ENCODE peak calls at places on chromosomes 16 and 17, in eight cellular contexts. X is HT-29; B is mesothelial cell of epicardium; R is ELR; E is T-helper 2 cell; U is T-cell; H is stromal cell of bone marrow; F is stimulated activated CD4-positive, alpha-beta T cell treated with anti-CD3 and anti-CD28 coated beads, TNF-alpha, amount 100 ng/mL, for 48 hours. A is an unnamed sample.

GRCh38 chr17:43356999-43357398 is 41.8 kb upstream of the ARL4D start:
- DNase-seq in U (no peak), R (peak; percentile 99), X (no peak), H (peak; percentile 89), F (no peak), B (no peak), E (no peak), A (no peak)

GRCh38 chr16:59593256-59593655 is 859.1 kb upstream of the GOT2 start:
- DNase-seq in E (no peak), U (no peak), R (peak; percentile 88), H (peak; percentile 94), F (no peak), X (no peak), B (no peak), A (no peak)

GRCh38 chr16:9645911-9646310 is 536.3 kb downstream of the GRIN2A start:
- DNase-seq in R (no peak), U (no peak), B (no peak), E (no peak), F (no peak), X (no peak), H (no peak), A (no peak)

GRCh38 chr17:18143044-18143936 is 34.7 kb downstream of the MYO15A start:
- DNase-seq in E (no peak), R (peak; percentile 57), F (no peak), X (no peak), H (no peak), B (no peak), U (no peak), A (peak; percentile 81)

GRCh38 chr16:9847146-9847545 is 335.1 kb downstream of the GRIN2A start:
- DNase-seq in X (no peak), B (no peak), H (no peak), E (no peak), R (peak; percentile 70), F (no peak), U (no peak), A (no peak)

GRCh38 chr17:31469959-31470358 is 78.5 kb downstream of the RAB11FIP4 start:
- DNase-seq in U (no peak), B (no peak), F (no peak), E (peak; percentile 37), H (no peak), R (no peak), X (no peak), A (peak; percentile 35)

GRCh38 chr17:42429726-42430464 is 6.8 kb upstream of the CAVIN1 start:
- DNase-seq in F (no peak), E (no peak), B (no peak), U (no peak), X (no peak), R (no peak), H (no peak), A (no peak)

GRCh38 chr16:69839798-69840409 is 77.8 kb downstream of the WWP2 start:
- DNase-seq in H (no peak), F (no peak), U (no peak), X (peak; percentile 52), E (no peak), R (no peak), B (no peak), A (no peak)

GRCh38 chr17:36591434-36592315 is at the start of gene DHRS11:
- DNase-seq in R (peak; percentile 84), U (peak; percentile 54), E (peak; percentile 54), B (peak; percentile 80), X (peak; percentile 89), F (peak; percentile 81), H (peak; percentile 51), A (peak; percentile 95)

GRCh38 chr17:45906237-45906636 is 11.9 kb downstream of the MAPT start:
- DNase-seq in F (no peak), H (no peak), R (no peak), X (no peak), E (no peak), U (no peak), B (no peak), A (no peak)

GRCh38 chr16:526181-527014 is 1.1 kb upstream of the CAPN15 start:
- DNase-seq in U (no peak), F (peak; percentile 19), H (no peak), R (peak; percentile 62), E (peak; percentile 16), B (peak; percentile 67), X (peak; percentile 50), A (peak; percentile 78)

GRCh38 chr17:29718446-29719039 is 95.8 kb upstream of the CORO6 start:
- DNase-seq in F (no peak), R (no peak), X (no peak), B (no peak), E (no peak), H (no peak), U (no peak), A (no peak)

GRCh38 chr17:63156986-63157385 is 191.0 kb downstream of the TANC2 start:
- DNase-seq in B (no peak), R (no peak), H (no peak), F (no peak), U (no peak), X (no peak), E (no peak), A (no peak)

GRCh38 chr16:53216798-53217197 is 162.0 kb downstream of the CHD9 start:
- DNase-seq in X (no peak), F (no peak), R (no peak), E (no peak), U (no peak), B (no peak), H (no peak), A (no peak)

GRCh38 chr16:80166082-80166481 is 374.7 kb upstream of the DYNLRB2 start:
- DNase-seq in H (no peak), E (no peak), U (no peak), R (peak; percentile 34), X (no peak), F (no peak), B (no peak), A (no peak)

GRCh38 chr16:35711958-35712357 is 2252.5 kb downstream of the TP53TG3F start:
- DNase-seq in F (no peak), H (no peak), B (peak; percentile 6), R (no peak), U (no peak), X (no peak), E (no peak), A (no peak)

GRCh38 chr16:805474-805873 is 4.9 kb upstream of the GNG13 start:
- DNase-seq in U (no peak), E (no peak), H (no peak), B (no peak), X (no peak), F (no peak), R (no peak), A (no peak)

GRCh38 chr17:77436481-77436880 is 295.7 kb downstream of the SEC14L1 start:
- DNase-seq in H (no peak), F (no peak), B (no peak), X (no peak), U (no peak), R (no peak), E (no peak), A (no peak)

GRCh38 chr17:82419471-82419995 is 1.1 kb upstream of the OGFOD3 start:
- DNase-seq in R (peak; percentile 27), X (no peak), B (no peak), U (no peak), F (no peak), H (no peak), E (no peak), A (no peak)

GRCh38 chr17:79160980-79161621 is 86.5 kb downstream of the ENGASE start:
- DNase-seq in U (peak; percentile 28), E (no peak), F (no peak), B (no peak), H (no peak), R (peak; percentile 44), X (no peak), A (no peak)

GRCh38 chr16:52256310-52257078 is 290.4 kb downstream of the TOX3 start:
- DNase-seq in B (no peak), X (peak; percentile 1), R (no peak), E (no peak), F (no peak), U (no peak), H (no peak), A (no peak)

GRCh38 chr17:76497979-76498885 is 3.0 kb downstream of the RHBDF2 start:
- DNase-seq in H (peak; percentile 50), B (peak; percentile 74), U (no peak), R (peak; percentile 96), X (peak; percentile 69), F (no peak), E (peak; percentile 33), A (peak; percentile 68)

GRCh38 chr17:54694287-54694887 is 206.3 kb upstream of the TOM1L1 start:
- DNase-seq in X (no peak), B (no peak), H (no peak), E (no peak), U (no peak), R (no peak), F (no peak), A (no peak)

GRCh38 chr17:55268649-55269480 is 4.1 kb downstream of the HLF start:
- DNase-seq in U (no peak), X (no peak), F (no peak), B (no peak), E (no peak), H (no peak), R (no peak), A (no peak)

GRCh38 chr17:68428498-68429172 is 28.7 kb downstream of the WIPI1 start:
- DNase-seq in H (no peak), F (no peak), R (no peak), X (no peak), U (no peak), E (no peak), B (no peak), A (no peak)

A was measured in neural progenitor cell.